ENCODE peak calls at places on chromosomes 11 and 22, in eight cellular contexts. L is GM06990; Y is NCI-H2081; H is EH; P is neural progenitor cell; C is cardiac fibroblast; E is WTC11; X is activated CD4-positive, CD25-positive, alpha-beta regulatory T cell. F is an unnamed sample.

GRCh38 chr11:122697636-122698167 is 42.2 kb downstream of the UBASH3B start:
- DNase-seq in C (peak), Y (no peak), L (peak), E (no peak), P (no peak), H (peak), X (peak), F (no peak)

GRCh38 chr22:43331064-43331435 is 12.1 kb downstream of the SCUBE1 start:
- DNase-seq in L (no peak), X (no peak), E (no peak), C (no peak), Y (no peak), H (no peak), P (no peak), F (no peak)

GRCh38 chr11:29956076-29956556 is 60.7 kb downstream of the KCNA4 start:
- DNase-seq in C (no peak), Y (no peak), X (no peak), E (no peak), L (no peak), P (no peak), H (no peak), F (no peak)

GRCh38 chr22:28771195-28771791 is 1.2 kb upstream of the CCDC117 start:
- DNase-seq in C (no peak), Y (no peak), P (no peak), L (no peak), X (no peak), E (no peak), H (no peak), F (no peak)

GRCh38 chr11:57650739-57651090 is 1.0 kb upstream of the YPEL4 start:
- DNase-seq in C (no peak), L (no peak), Y (no peak), E (no peak), X (no peak), P (no peak), H (no peak), F (no peak)

GRCh38 chr11:63920870-63921417 is 4.0 kb upstream of the RCOR2 start:
- DNase-seq in L (no peak), X (no peak), P (peak), E (peak), Y (no peak), H (no peak), C (no peak), F (peak)

GRCh38 chr11:37110383-37110782 is 512.3 kb upstream of the RAG2 start:
- DNase-seq in H (no peak), L (no peak), P (no peak), C (no peak), X (no peak), Y (no peak), E (no peak), F (no peak)

GRCh38 chr22:44179196-44179988 is 1.3 kb upstream of the PARVG start:
- DNase-seq in C (no peak), X (no peak), H (no peak), L (no peak), P (peak), E (no peak), Y (peak), F (no peak)

GRCh38 chr11:7520011-7520942 is 6.5 kb downstream of the PPFIBP2 start:
- DNase-seq in P (no peak), X (no peak), E (no peak), C (no peak), H (no peak), L (peak), Y (no peak), F (peak)

GRCh38 chr11:92153542-92153941 is 71.1 kb upstream of the FAT3 start:
- DNase-seq in X (no peak), H (no peak), C (no peak), Y (no peak), P (no peak), E (no peak), L (no peak), F (no peak)

GRCh38 chr11:66176650-66177049 is 91.8 kb upstream of the RAB1B start:
- DNase-seq in E (no peak), P (no peak), H (no peak), L (no peak), X (no peak), C (no peak), Y (no peak), F (no peak)

GRCh38 chr11:961921-962320 is 36.3 kb downstream of the AP2A2 start:
- DNase-seq in L (no peak), E (no peak), P (no peak), C (no peak), H (no peak), X (no peak), Y (peak), F (peak)

GRCh38 chr11:117918366-117919255 is 10.6 kb downstream of the TMPRSS13 start:
- DNase-seq in L (no peak), X (no peak), C (no peak), E (no peak), Y (no peak), P (no peak), H (no peak), F (peak)

GRCh38 chr22:25069758-25070461 is 117.4 kb downstream of the KIAA1671 start:
- DNase-seq in X (no peak), L (no peak), E (no peak), Y (no peak), P (no peak), C (no peak), H (no peak), F (no peak)

GRCh38 chr22:39171623-39172264 is 19.3 kb upstream of the CBX7 start:
- DNase-seq in Y (no peak), P (no peak), L (no peak), C (no peak), E (peak), H (no peak), X (no peak), F (no peak)

GRCh38 chr11:95088946-95089619 is 563 bp upstream of the ENDOD1 start:
- DNase-seq in X (peak), E (no peak), P (no peak), L (no peak), Y (no peak), H (no peak), C (no peak), F (peak)

GRCh38 chr22:17706947-17707346 is 67.3 kb downstream of the BID start:
- DNase-seq in H (no peak), Y (no peak), X (no peak), L (no peak), P (no peak), C (peak), E (no peak), F (peak)

GRCh38 chr11:14638561-14638960 is 5.0 kb upstream of the PDE3B start:
- DNase-seq in H (no peak), P (no peak), X (no peak), L (no peak), C (no peak), Y (peak), E (no peak), F (no peak)

GRCh38 chr22:38782402-38783094 is 11.4 kb downstream of the DNAL4 start:
- DNase-seq in E (no peak), X (no peak), H (peak), L (no peak), C (peak), P (peak), Y (no peak), F (peak)

GRCh38 chr11:63986156-63986931 is at the start of gene OTUB1:
- DNase-seq in Y (peak), L (peak), X (peak), C (peak), P (peak), E (peak), H (peak), F (peak)